ENCODE peak calls at places on chromosomes 3 and 15, in four cellular contexts. One of them, this sample, is unnamed.

GRCh38 chr3:160474416-160474838 is 24.8 kb upstream of the TRIM59 start:
- DNase-seq in adrenal gland: no peak
- DNase-seq in ascending aorta: no peak
- DNase-seq in stomach: no peak
- DNase-seq in this sample: no peak

GRCh38 chr3:148102156-148102555 is 595.5 kb upstream of the AGTR1 start:
- DNase-seq in adrenal gland: no peak
- DNase-seq in stomach: no peak
- DNase-seq in ascending aorta: no peak
- DNase-seq in this sample: no peak

GRCh38 chr3:112770026-112770626 is 76.5 kb downstream of the CD200R1L start:
- DNase-seq in adrenal gland: no peak
- DNase-seq in stomach: no peak
- DNase-seq in ascending aorta: no peak
- DNase-seq in this sample: no peak

GRCh38 chr3:183907911-183908331 is 23.2 kb upstream of the PARL start:
- DNase-seq in stomach: no peak
- DNase-seq in adrenal gland: no peak
- DNase-seq in ascending aorta: no peak
- DNase-seq in this sample: no peak

GRCh38 chr3:69439683-69440270 is 53.9 kb upstream of the FRMD4B start:
- DNase-seq in stomach: no peak
- DNase-seq in adrenal gland: no peak
- DNase-seq in ascending aorta: no peak
- DNase-seq in this sample: no peak

GRCh38 chr3:150384517-150385212 is 23.4 kb upstream of the TSC22D2 start:
- DNase-seq in ascending aorta: peak
- DNase-seq in stomach: no peak
- DNase-seq in adrenal gland: peak
- DNase-seq in this sample: no peak

GRCh38 chr15:33059184-33059583 is 135.3 kb downstream of the FMN1 start:
- DNase-seq in ascending aorta: no peak
- DNase-seq in stomach: no peak
- DNase-seq in adrenal gland: no peak
- DNase-seq in this sample: no peak

GRCh38 chr15:62711691-62712454 is 330.7 kb upstream of the TPM1 start:
- DNase-seq in ascending aorta: no peak
- DNase-seq in adrenal gland: no peak
- DNase-seq in stomach: no peak
- DNase-seq in this sample: no peak

GRCh38 chr3:149954812-149955211 is 15.9 kb downstream of the PFN2 start:
- DNase-seq in adrenal gland: no peak
- DNase-seq in stomach: no peak
- DNase-seq in ascending aorta: no peak
- DNase-seq in this sample: no peak

GRCh38 chr3:146685050-146685814 is 80.1 kb upstream of the PLSCR5 start:
- DNase-seq in stomach: no peak
- DNase-seq in adrenal gland: no peak
- DNase-seq in ascending aorta: no peak
- DNase-seq in this sample: no peak

GRCh38 chr15:75109021-75109690 is 85.8 kb downstream of the PPCDC start:
- DNase-seq in stomach: no peak
- DNase-seq in ascending aorta: no peak
- DNase-seq in adrenal gland: no peak
- DNase-seq in this sample: no peak

GRCh38 chr3:50525987-50526386 is 22.6 kb upstream of the CACNA2D2 start:
- DNase-seq in adrenal gland: peak
- DNase-seq in stomach: peak
- DNase-seq in ascending aorta: no peak
- DNase-seq in this sample: no peak

GRCh38 chr15:53861792-53862191 is 102.3 kb upstream of the WDR72 start:
- DNase-seq in ascending aorta: no peak
- DNase-seq in adrenal gland: no peak
- DNase-seq in stomach: no peak
- DNase-seq in this sample: no peak

GRCh38 chr15:30023798-30024295 is 58.9 kb upstream of the GOLGA8J start:
- DNase-seq in ascending aorta: no peak
- DNase-seq in stomach: no peak
- DNase-seq in adrenal gland: no peak
- DNase-seq in this sample: no peak

GRCh38 chr3:149376728-149377407 is 581 bp downstream of the TM4SF1 start:
- DNase-seq in stomach: no peak
- DNase-seq in ascending aorta: no peak
- DNase-seq in adrenal gland: no peak
- DNase-seq in this sample: no peak

GRCh38 chr3:159077860-159078259 is 276.0 kb downstream of the MFSD1 start:
- DNase-seq in adrenal gland: no peak
- DNase-seq in stomach: no peak
- DNase-seq in ascending aorta: no peak
- DNase-seq in this sample: no peak

GRCh38 chr15:67183443-67184169 is 70.9 kb downstream of the AAGAB start:
- DNase-seq in ascending aorta: no peak
- DNase-seq in adrenal gland: no peak
- DNase-seq in stomach: no peak
- DNase-seq in this sample: no peak

GRCh38 chr15:73723146-73723545 is 30.0 kb downstream of the INSYN1 start:
- DNase-seq in adrenal gland: no peak
- DNase-seq in stomach: no peak
- DNase-seq in ascending aorta: no peak
- DNase-seq in this sample: no peak

GRCh38 chr3:188241072-188241471 is 87.1 kb downstream of the LPP start:
- DNase-seq in stomach: no peak
- DNase-seq in adrenal gland: no peak
- DNase-seq in ascending aorta: no peak
- DNase-seq in this sample: no peak

GRCh38 chr3:131568460-131568859 is 65.7 kb upstream of the MRPL3 start:
- DNase-seq in stomach: no peak
- DNase-seq in adrenal gland: no peak
- DNase-seq in ascending aorta: no peak
- DNase-seq in this sample: no peak

GRCh38 chr3:141360888-141361598 is 7.3 kb upstream of the ZBTB38 start:
- DNase-seq in adrenal gland: no peak
- DNase-seq in ascending aorta: no peak
- DNase-seq in stomach: no peak
- DNase-seq in this sample: no peak

GRCh38 chr15:63473007-63473748 is 31.2 kb upstream of the USP3 start:
- DNase-seq in ascending aorta: no peak
- DNase-seq in stomach: no peak
- DNase-seq in adrenal gland: no peak
- DNase-seq in this sample: no peak

GRCh38 chr3:138049157-138049919 is 39.4 kb downstream of the CLDN18 start:
- DNase-seq in adrenal gland: no peak
- DNase-seq in stomach: no peak
- DNase-seq in ascending aorta: no peak
- DNase-seq in this sample: no peak

GRCh38 chr15:67820992-67821783 is 4.1 kb upstream of the SKOR1 start:
- DNase-seq in stomach: peak
- DNase-seq in adrenal gland: peak
- DNase-seq in ascending aorta: no peak
- DNase-seq in this sample: no peak

GRCh38 chr3:47280519-47280918 is 2.1 kb downstream of the KIF9 start:
- DNase-seq in ascending aorta: no peak
- DNase-seq in adrenal gland: no peak
- DNase-seq in stomach: no peak
- DNase-seq in this sample: no peak

GRCh38 chr3:143239026-143239425 is 119.5 kb downstream of the CHST2 start:
- DNase-seq in stomach: no peak
- DNase-seq in adrenal gland: no peak
- DNase-seq in ascending aorta: no peak
- DNase-seq in this sample: no peak

GRCh38 chr3:178169421-178169820 is 366.8 kb upstream of the KCNMB2 start:
- DNase-seq in ascending aorta: no peak
- DNase-seq in stomach: no peak
- DNase-seq in adrenal gland: no peak
- DNase-seq in this sample: no peak

GRCh38 chr15:51801391-51801835 is 28.0 kb upstream of the TMOD3 start:
- DNase-seq in stomach: no peak
- DNase-seq in adrenal gland: peak
- DNase-seq in ascending aorta: no peak
- DNase-seq in this sample: no peak

GRCh38 chr15:75452968-75453702 is 1.6 kb upstream of the SIN3A start:
- DNase-seq in ascending aorta: peak
- DNase-seq in stomach: peak
- DNase-seq in adrenal gland: peak
- DNase-seq in this sample: peak

GRCh38 chr3:76107935-76108570 is 322.7 kb upstream of the ZNF717 start:
- DNase-seq in ascending aorta: no peak
- DNase-seq in stomach: no peak
- DNase-seq in adrenal gland: peak
- DNase-seq in this sample: no peak

GRCh38 chr15:68186671-68187397 is 18.3 kb downstream of the CALML4 start:
- DNase-seq in adrenal gland: no peak
- DNase-seq in ascending aorta: no peak
- DNase-seq in stomach: no peak
- DNase-seq in this sample: no peak

GRCh38 chr3:172580680-172581079 is 57.5 kb upstream of the TNFSF10 start:
- DNase-seq in adrenal gland: no peak
- DNase-seq in stomach: no peak
- DNase-seq in ascending aorta: no peak
- DNase-seq in this sample: no peak

GRCh38 chr3:33886015-33886414 is 87.6 kb downstream of the PDCD6IP start:
- DNase-seq in stomach: no peak
- DNase-seq in ascending aorta: no peak
- DNase-seq in adrenal gland: no peak
- DNase-seq in this sample: no peak

GRCh38 chr3:14289590-14290453 is 111.2 kb downstream of the LSM3 start:
- DNase-seq in ascending aorta: no peak
- DNase-seq in adrenal gland: peak
- DNase-seq in stomach: no peak
- DNase-seq in this sample: no peak

GRCh38 chr3:21752749-21753347 is 1.8 kb upstream of the ZNF385D start:
- DNase-seq in ascending aorta: no peak
- DNase-seq in stomach: no peak
- DNase-seq in adrenal gland: no peak
- DNase-seq in this sample: no peak

GRCh38 chr15:95972136-95972553 is 358.4 kb upstream of the NR2F2 start:
- DNase-seq in stomach: no peak
- DNase-seq in ascending aorta: no peak
- DNase-seq in adrenal gland: no peak
- DNase-seq in this sample: no peak

GRCh38 chr3:196726788-196727675 is 12.6 kb upstream of the PAK2 start:
- DNase-seq in adrenal gland: no peak
- DNase-seq in ascending aorta: no peak
- DNase-seq in stomach: no peak
- DNase-seq in this sample: no peak
- H3K27ac ChIP-seq in adrenal gland: no peak
- H3K27ac ChIP-seq in ascending aorta: no peak
- H3K27ac ChIP-seq in stomach: no peak
- H3K27ac ChIP-seq in this sample: no peak

DNA sequence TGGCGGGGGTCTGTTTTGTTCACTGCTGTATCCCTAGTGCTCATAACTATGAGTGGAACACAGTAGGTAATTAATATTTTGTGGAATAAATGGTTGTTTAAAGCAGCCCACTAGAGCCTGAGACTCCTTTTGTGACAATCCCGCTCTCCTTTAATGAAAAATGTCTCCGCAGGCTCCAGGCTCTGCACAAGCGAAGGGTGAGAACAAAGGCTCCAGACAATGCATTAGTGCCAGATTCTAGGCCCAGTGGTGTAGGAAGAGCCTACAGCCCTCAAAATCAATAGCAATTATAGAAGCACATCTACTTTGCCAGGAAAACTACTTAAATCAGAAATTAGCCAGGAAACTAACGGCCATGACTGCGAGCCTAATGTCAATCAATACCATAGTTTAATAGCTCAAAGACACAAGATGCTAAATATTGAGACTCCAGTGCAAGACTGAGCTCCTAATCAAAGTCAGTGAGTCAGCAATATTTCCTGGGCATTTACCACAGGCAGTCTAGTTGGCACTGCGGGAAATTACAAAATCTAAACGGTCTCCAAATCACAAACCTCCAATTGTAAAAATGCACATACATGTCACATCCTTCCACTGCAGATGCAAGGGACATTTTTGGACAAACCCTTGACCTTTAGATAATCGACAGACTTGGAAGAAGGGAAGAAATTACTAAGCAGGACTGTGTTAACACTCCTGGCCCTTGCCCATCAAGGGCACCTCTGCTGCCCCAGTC is 2.3 kb downstream of the ANXA2 start:
- DNase-seq in stomach: no peak
- DNase-seq in adrenal gland: no peak
- DNase-seq in ascending aorta: no peak
- DNase-seq in this sample: no peak
- H3K27ac ChIP-seq in stomach: peak
- H3K27ac ChIP-seq in adrenal gland: peak
- H3K27ac ChIP-seq in ascending aorta: peak
- H3K27ac ChIP-seq in this sample: peak

DNA sequence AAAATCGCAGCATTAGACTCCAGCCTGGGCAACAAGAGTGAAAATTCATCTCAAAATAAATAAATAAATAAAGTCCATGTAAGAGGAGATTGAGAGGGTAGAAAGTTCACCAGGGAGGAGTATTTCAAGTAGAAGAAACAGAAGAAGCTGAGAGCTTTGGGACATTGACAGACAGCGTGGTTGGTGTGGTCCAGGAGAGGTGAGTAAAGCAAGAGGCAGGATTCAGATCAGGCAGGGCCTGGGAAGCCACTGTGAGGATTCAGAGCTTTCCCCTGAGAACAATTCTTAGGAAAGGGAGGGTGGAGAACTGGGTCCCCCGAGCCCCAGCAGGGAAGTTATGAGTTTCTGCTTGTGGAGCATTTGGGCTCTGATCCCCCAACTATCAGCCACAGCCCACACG is 54.1 kb upstream of the AMOTL2 start:
- DNase-seq in adrenal gland: no peak
- DNase-seq in stomach: no peak
- DNase-seq in ascending aorta: no peak
- DNase-seq in this sample: no peak
- H3K27ac ChIP-seq in adrenal gland: no peak
- H3K27ac ChIP-seq in stomach: no peak
- H3K27ac ChIP-seq in ascending aorta: no peak
- H3K27ac ChIP-seq in this sample: no peak

DNA sequence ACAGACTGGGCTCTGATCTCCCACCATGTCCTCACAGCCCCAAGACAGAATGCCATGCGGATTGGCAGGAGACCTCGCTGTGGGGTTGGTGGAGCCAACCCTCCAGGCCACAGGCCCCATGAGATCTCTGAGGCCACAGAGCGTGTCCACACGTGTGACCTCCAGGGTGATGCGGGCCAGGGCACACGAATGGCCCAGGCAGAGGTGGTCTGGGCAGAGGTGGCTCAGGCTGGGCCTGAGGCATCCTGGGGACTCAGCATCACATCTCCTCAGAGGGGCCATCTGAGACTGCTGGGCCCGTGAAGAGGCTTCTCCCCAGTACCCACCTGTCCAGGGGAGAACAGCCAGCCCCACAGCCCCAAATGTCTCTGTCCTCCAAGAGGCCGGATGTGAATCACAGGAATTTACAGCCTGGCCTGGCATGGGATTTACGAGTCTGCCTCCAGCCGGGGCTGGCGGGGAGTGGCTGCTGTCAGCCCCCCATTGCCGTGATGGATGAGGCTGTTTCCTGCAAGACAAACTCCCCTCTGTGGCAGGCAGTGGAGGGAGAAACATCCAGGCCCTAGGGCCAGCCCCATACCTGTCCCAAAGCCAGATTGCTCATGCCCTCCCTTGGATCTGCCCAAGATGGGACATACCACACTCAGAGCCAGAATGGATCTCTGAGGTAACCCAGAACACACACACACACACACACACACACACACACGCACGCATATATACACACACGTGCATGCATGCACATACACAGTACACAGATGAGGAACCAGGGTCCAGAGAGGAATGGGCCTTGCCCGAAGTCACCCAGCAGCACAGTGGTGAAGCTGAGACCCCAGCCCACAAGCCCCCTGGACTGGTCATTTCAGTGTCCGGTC is 208.3 kb downstream of the TBC1D2B start:
- DNase-seq in ascending aorta: no peak
- DNase-seq in stomach: no peak
- DNase-seq in adrenal gland: no peak
- DNase-seq in this sample: no peak
- H3K27ac ChIP-seq in ascending aorta: no peak
- H3K27ac ChIP-seq in stomach: no peak
- H3K27ac ChIP-seq in adrenal gland: no peak
- H3K27ac ChIP-seq in this sample: no peak